ENCODE peak calls at places on chromosomes 5 and 9, in nine cellular contexts. O is A549; V is AG08396; B is NCI-H1105; J is NCI-H1694 treated with DMSO at 0.1 percent for 48 hours; M is left ventricle myocardium inferior; F is CD4-positive, alpha-beta T cell; A is Daoy; N is caudate nucleus. P is an unnamed sample.

GRCh38 chr5:13921573-13921972 is 22.9 kb downstream of the DNAH5 start:
- DNase-seq in O (no peak), N (no peak), M (no peak), A (no peak), V (peak), F (no peak), J (no peak), B (no peak), P (no peak)

GRCh38 chr5:61678966-61679365 is 346.9 kb downstream of the ZSWIM6 start:
- DNase-seq in M (no peak), N (no peak), F (no peak), O (peak), J (no peak), V (no peak), B (no peak), A (peak), P (no peak)

GRCh38 chr9:93260290-93261066 is 76.5 kb downstream of the WNK2 start:
- DNase-seq in N (no peak), M (no peak), O (no peak), V (no peak), F (no peak), A (no peak), J (no peak), B (no peak), P (no peak)

GRCh38 chr9:15764131-15764530 is 211.3 kb downstream of the CCDC171 start:
- DNase-seq in A (no peak), O (no peak), F (no peak), J (no peak), V (no peak), B (no peak), M (no peak), N (no peak), P (no peak)

GRCh38 chr9:89781838-89782237 is 177.0 kb downstream of the GADD45G start:
- DNase-seq in B (no peak), N (no peak), J (no peak), O (no peak), F (no peak), A (peak), V (no peak), M (no peak), P (no peak)

GRCh38 chr5:136999787-137000186 is 499.3 kb downstream of the SPOCK1 start:
- DNase-seq in O (no peak), V (no peak), F (no peak), J (no peak), N (no peak), M (no peak), A (no peak), B (no peak), P (no peak)

GRCh38 chr9:113913426-113914195 is 37.5 kb downstream of the ZNF618 start:
- DNase-seq in N (no peak), J (no peak), F (no peak), V (peak), A (no peak), M (no peak), B (no peak), O (no peak), P (no peak)

GRCh38 chr9:72361227-72361626 is 3.8 kb downstream of the ZFAND5 start:
- DNase-seq in J (no peak), O (no peak), B (no peak), F (no peak), M (no peak), A (no peak), N (no peak), V (no peak), P (no peak)

GRCh38 chr9:135505406-135506187 is 5.1 kb downstream of the MRPS2 start:
- DNase-seq in F (no peak), B (no peak), N (no peak), A (no peak), V (no peak), O (no peak), J (no peak), M (no peak), P (no peak)

GRCh38 chr9:35962126-35962906 is 4.4 kb upstream of the OR2S2 start:
- DNase-seq in V (peak), B (no peak), O (no peak), A (peak), N (no peak), M (peak), J (no peak), F (no peak), P (no peak)

P was measured in NCI-H2171.